ENCODE peak calls at places on chromosomes 2 and 18, in nine cellular contexts. W is cardiac muscle cell, Z is SJSA1, L is fibroblast of lung, O is OCI-LY7, T is sigmoid colon, D is upper lobe of right lung, C is tibial nerve, E is neuronal stem cell. Q is an unnamed sample.

GRCh38 chr2:189569295-189569925 is 11.2 kb downstream of the SLC40A1 start:
- DNase-seq in C (no peak), Z (no peak), L (peak), O (no peak), E (no peak), W (peak), D (no peak), T (no peak), Q (no peak)

GRCh38 chr18:68734311-68734710 is 19.4 kb upstream of the TMX3 start:
- DNase-seq in Z (no peak), T (no peak), E (no peak), L (peak), W (peak), D (no peak), O (no peak), C (no peak), Q (no peak)

GRCh38 chr2:175393851-175394250 is 212.3 kb upstream of the ATP5MC3 start:
- DNase-seq in Z (no peak), E (no peak), L (no peak), T (no peak), W (no peak), C (no peak), D (no peak), O (no peak), Q (no peak)

GRCh38 chr2:137964066-137964858 is at the start of gene HNMT:
- DNase-seq in E (peak), Z (peak), O (no peak), L (peak), T (peak), C (peak), D (peak), W (peak), Q (no peak)

GRCh38 chr2:164778723-164779122 is 62.9 kb downstream of the COBLL1 start:
- DNase-seq in L (no peak), O (no peak), E (no peak), Z (no peak), W (no peak), C (no peak), D (no peak), T (no peak), Q (no peak)

GRCh38 chr2:47227532-47228166 is 72.5 kb upstream of the STPG4 start:
- DNase-seq in L (no peak), D (no peak), Z (no peak), W (no peak), C (no peak), O (no peak), E (peak), T (no peak), Q (no peak)

GRCh38 chr2:44553456-44553855 is 191.7 kb downstream of the CAMKMT start:
- DNase-seq in C (no peak), W (peak), D (no peak), T (no peak), L (peak), E (no peak), Z (peak), O (no peak), Q (no peak)

GRCh38 chr18:67608909-67609308 is 92.4 kb upstream of the DSEL start:
- DNase-seq in T (no peak), O (no peak), E (no peak), Z (peak), W (peak), C (no peak), L (peak), D (no peak), Q (no peak)

GRCh38 chr2:68185541-68186164 is 28.0 kb downstream of the PNO1 start:
- DNase-seq in D (peak), T (no peak), C (no peak), E (peak), W (peak), O (peak), L (peak), Z (no peak), Q (peak)

GRCh38 chr2:68182902-68183301 is 25.2 kb downstream of the PNO1 start:
- DNase-seq in O (no peak), C (no peak), Z (no peak), D (no peak), E (no peak), L (no peak), W (no peak), T (no peak), Q (no peak)

GRCh38 chr2:68190991-68191731 is 33.5 kb downstream of the PNO1 start:
- DNase-seq in W (peak), C (no peak), E (no peak), O (no peak), Z (peak), D (no peak), L (peak), T (no peak), Q (no peak)

GRCh38 chr2:68188831-68189230 is 31.1 kb downstream of the PNO1 start:
- DNase-seq in E (no peak), Z (no peak), O (no peak), W (no peak), T (no peak), L (no peak), C (no peak), D (no peak), Q (peak)

DNA sequence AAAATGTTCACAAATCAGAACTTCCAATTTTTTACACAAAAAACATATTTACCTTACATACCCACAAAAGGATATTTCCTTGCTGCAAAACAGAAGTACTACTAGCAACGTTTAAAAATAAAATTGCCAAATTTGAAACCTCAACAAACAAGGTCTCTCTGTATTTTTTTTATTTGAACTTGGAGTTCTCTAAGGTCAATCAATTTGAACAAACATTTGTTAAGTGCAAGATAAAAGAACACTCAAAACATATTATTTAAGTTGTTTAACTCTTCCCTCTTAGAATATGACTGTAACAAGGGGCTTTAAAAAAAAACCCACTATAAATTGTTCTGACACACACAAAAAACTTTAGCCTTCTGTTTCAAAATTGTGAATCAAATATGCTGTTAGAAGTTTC is 29.6 kb downstream of the PNO1 start:
- DNase-seq in L (no peak), E (no peak), T (no peak), O (no peak), D (no peak), C (no peak), Z (no peak), W (no peak), Q (no peak)
- H3K27ac ChIP-seq in L (no peak), E (no peak), T (no peak), O (no peak), D (no peak), C (no peak), Z (no peak), W (peak), Q (no peak)

DNA sequence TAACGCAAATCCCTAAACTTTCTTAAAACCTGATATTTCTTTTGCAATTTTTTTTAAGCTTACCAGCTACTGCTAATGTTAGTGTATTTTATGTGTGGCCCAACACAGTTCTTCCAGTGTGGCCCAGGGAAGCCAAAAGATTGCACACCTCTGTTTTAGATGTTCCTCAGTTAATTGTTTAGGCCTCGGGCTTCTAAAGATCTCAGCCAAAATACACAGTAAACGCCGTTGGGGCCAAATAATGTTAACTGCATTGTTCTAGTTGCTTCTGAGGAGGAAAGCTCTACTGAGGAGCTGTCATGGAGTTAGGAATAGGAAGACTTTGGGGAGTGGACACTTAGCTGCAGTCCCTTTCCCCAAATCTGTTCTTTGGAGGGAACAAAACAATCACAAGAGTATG is 2.0 kb downstream of the HSPE1 start:
- DNase-seq in O (no peak), C (no peak), D (no peak), L (no peak), T (no peak), Z (no peak), E (no peak), W (no peak), Q (no peak)
- H3K27ac ChIP-seq in O (no peak), C (no peak), D (no peak), L (no peak), T (no peak), Z (no peak), E (no peak), W (peak), Q (peak)

GRCh38 chr18:63315879-63316278 is 3.7 kb downstream of the BCL2 start:
- DNase-seq in D (no peak), Z (no peak), C (no peak), O (no peak), L (peak), T (no peak), E (no peak), W (no peak), Q (no peak)
- H3K27ac ChIP-seq in D (no peak), Z (no peak), C (peak), O (no peak), L (no peak), T (peak), E (no peak), W (no peak), Q (peak)

DNA sequence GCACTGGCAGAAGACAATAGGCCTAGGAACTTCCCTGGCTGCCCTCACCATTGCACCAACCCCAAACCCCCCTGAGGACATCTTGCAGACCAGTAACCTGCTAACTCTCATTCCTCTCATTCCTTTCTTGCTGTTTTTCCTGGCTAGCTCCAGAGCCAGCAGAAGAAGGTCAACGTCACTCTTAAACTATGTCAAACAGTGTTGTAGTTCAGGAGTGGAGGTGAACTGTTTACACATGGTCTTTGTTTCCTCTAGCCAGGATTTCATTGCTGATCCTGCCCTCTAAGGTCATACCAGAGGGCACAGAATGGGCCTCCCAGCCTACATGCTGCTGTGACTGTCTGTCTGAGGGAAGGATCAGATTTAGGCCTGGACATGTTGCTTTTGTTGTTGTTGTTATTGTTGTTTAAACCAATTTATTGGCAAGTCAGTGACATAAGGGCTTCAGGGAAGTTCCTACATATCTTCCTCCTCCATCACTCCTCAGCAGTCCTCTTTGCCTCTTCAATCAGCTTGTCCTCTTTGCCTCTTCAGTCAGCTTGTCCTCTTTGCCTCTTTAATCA is 471.8 kb upstream of the TNP1 start:
- DNase-seq in W (peak), O (no peak), E (peak), L (peak), T (no peak), C (no peak), Z (peak), D (no peak), Q (no peak)
- H3K27ac ChIP-seq in W (peak), O (no peak), E (no peak), L (peak), T (peak), C (peak), Z (peak), D (no peak), Q (no peak)

GRCh38 chr2:96874099-96874831 is 4.4 kb upstream of the SEMA4C start:
- DNase-seq in D (no peak), Z (no peak), T (no peak), O (no peak), C (no peak), E (no peak), L (no peak), W (no peak), Q (no peak)
- H3K27ac ChIP-seq in D (peak), Z (no peak), T (peak), O (no peak), C (peak), E (no peak), L (no peak), W (peak), Q (peak)

GRCh38 chr18:26685438-26686173 is 137.3 kb upstream of the KCTD1 start:
- DNase-seq in E (peak), W (no peak), T (no peak), C (no peak), O (no peak), D (no peak), L (no peak), Z (no peak), Q (no peak)
- H3K27ac ChIP-seq in E (peak), W (peak), T (no peak), C (peak), O (no peak), D (no peak), L (no peak), Z (no peak), Q (no peak)

GRCh38 chr18:21456428-21457178 is 143.9 kb downstream of the ESCO1 start:
- DNase-seq in O (no peak), T (no peak), D (no peak), L (no peak), E (no peak), Z (no peak), W (no peak), C (no peak), Q (no peak)

GRCh38 chr18:21459706-21460286 is 140.7 kb downstream of the ESCO1 start:
- DNase-seq in D (no peak), W (no peak), E (no peak), Z (no peak), O (no peak), T (no peak), C (no peak), L (no peak), Q (no peak)

GRCh38 chr18:21458788-21459187 is 141.7 kb downstream of the ESCO1 start:
- DNase-seq in C (no peak), L (no peak), W (no peak), T (no peak), Z (no peak), E (no peak), D (no peak), O (no peak), Q (no peak)

GRCh38 chr18:21457179-21457535 is 143.3 kb downstream of the ESCO1 start:
- DNase-seq in E (no peak), Z (no peak), C (no peak), D (no peak), O (no peak), W (no peak), T (no peak), L (peak), Q (no peak)

DNA sequence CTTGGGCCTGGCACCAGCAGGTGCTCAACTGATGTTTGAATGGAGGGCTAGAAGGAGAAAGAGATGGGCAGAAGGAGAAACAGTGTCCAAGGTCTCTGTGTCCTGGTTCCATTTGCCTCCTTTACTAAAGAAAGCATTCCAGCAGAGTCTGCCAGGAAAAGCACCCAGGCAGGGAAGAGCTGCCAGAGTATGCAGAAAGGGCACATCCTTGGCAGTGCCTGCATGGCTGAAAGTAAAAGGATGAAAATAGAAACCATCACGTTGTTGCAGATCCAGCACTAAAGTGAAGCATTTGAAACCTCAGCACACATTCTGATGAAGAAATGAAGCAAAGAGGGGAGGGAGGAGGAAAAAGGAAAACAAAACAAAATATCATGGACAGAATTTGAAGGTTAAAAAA is 142.2 kb downstream of the ESCO1 start:
- DNase-seq in L (no peak), T (no peak), E (no peak), O (no peak), D (no peak), Z (no peak), W (no peak), C (no peak), Q (no peak)
- H3K27ac ChIP-seq in L (no peak), T (no peak), E (no peak), O (no peak), D (no peak), Z (no peak), W (no peak), C (no peak), Q (no peak)

Q was measured in CD4-positive, CD25-positive, alpha-beta regulatory T cell.